ENCODE peak calls at places on chromosomes 16 and 17, in four cellular contexts. D is HT1080; I is stimulated activated CD4-positive, alpha-beta T cell treated with anti-CD3 and anti-CD28 coated beads, Interleukin-2, amount 100 ng/mL, for 4 hours; S is activated CD4-positive, alpha-beta T cell treated with anti-CD3 and anti-CD28 coated beads, Interleukin-2, amount 50 U/mL, for 4 hours. E is an unnamed sample.

GRCh38 chr17:77375108-77375507 is 234.3 kb downstream of the SEC14L1 start:
- DNase-seq in D (no peak), I (no peak), S (no peak), E (no peak)

GRCh38 chr17:41226051-41226450 is 397 bp upstream of the KRTAP9-2 start:
- DNase-seq in S (no peak), D (no peak), I (no peak), E (no peak)

GRCh38 chr16:14132696-14133048 is 61.6 kb downstream of the MRTFB start:
- DNase-seq in S (no peak), I (no peak), D (no peak), E (no peak)

GRCh38 chr16:8944113-8944765 is 19.5 kb downstream of the USP7 start:
- DNase-seq in S (no peak), I (no peak), D (no peak), E (no peak)

GRCh38 chr16:9033125-9033830 is 58.2 kb upstream of the HAPSTR1 start:
- DNase-seq in I (no peak), D (peak; percentile 85), S (no peak), E (no peak)

GRCh38 chr16:17471745-17472075 is 950 bp upstream of the XYLT1 start:
- DNase-seq in S (no peak), I (no peak), D (peak; percentile 13), E (no peak)

GRCh38 chr17:40354191-40355122 is 10.1 kb downstream of the GJD3 start:
- DNase-seq in S (no peak), D (no peak), I (no peak), E (no peak)

GRCh38 chr17:43832168-43832975 is 574 bp downstream of the MPP3 start:
- DNase-seq in D (peak; percentile 72), I (no peak), S (no peak), E (no peak)

E was measured in NCI-H1048.